ENCODE peak calls at places on chromosome 14, in six cellular contexts. One of them, this sample, is unnamed.

GRCh38 chr14:74522740-74523139 is 29.2 kb downstream of the ISCA2 start:
- DNase-seq in ovary: no peak
- DNase-seq in endothelial cell of umbilical vein: no peak
- DNase-seq in suprapubic skin: no peak
- DNase-seq in Peyer's patch: no peak
- DNase-seq in A549: no peak
- DNase-seq in this sample: no peak

GRCh38 chr14:71933026-71933587 is 878 bp downstream of the RGS6 start:
- DNase-seq in ovary: no peak
- DNase-seq in endothelial cell of umbilical vein: no peak
- DNase-seq in suprapubic skin: no peak
- DNase-seq in Peyer's patch: no peak
- DNase-seq in A549: no peak
- DNase-seq in this sample: peak; percentile 50

GRCh38 chr14:89578048-89578619 is 161.1 kb upstream of the FOXN3 start:
- DNase-seq in ovary: no peak
- DNase-seq in endothelial cell of umbilical vein: no peak
- DNase-seq in suprapubic skin: no peak
- DNase-seq in Peyer's patch: no peak
- DNase-seq in A549: no peak
- DNase-seq in this sample: no peak

GRCh38 chr14:105281354-105282097 is 19.3 kb downstream of the BRF1 start:
- DNase-seq in ovary: no peak
- DNase-seq in endothelial cell of umbilical vein: peak; percentile 61
- DNase-seq in suprapubic skin: no peak
- DNase-seq in Peyer's patch: no peak
- DNase-seq in A549: peak; percentile 76
- DNase-seq in this sample: peak; percentile 62

GRCh38 chr14:22556021-22556989 is 32.7 kb downstream of the DAD1 start:
- DNase-seq in ovary: peak; percentile 45
- DNase-seq in endothelial cell of umbilical vein: peak; percentile 52
- DNase-seq in suprapubic skin: peak; percentile 84
- DNase-seq in Peyer's patch: peak; percentile 70
- DNase-seq in A549: no peak
- DNase-seq in this sample: peak; percentile 53

GRCh38 chr14:39566795-39567194 is 134.6 kb upstream of the FBXO33 start:
- DNase-seq in ovary: no peak
- DNase-seq in endothelial cell of umbilical vein: no peak
- DNase-seq in suprapubic skin: no peak
- DNase-seq in Peyer's patch: no peak
- DNase-seq in A549: no peak
- DNase-seq in this sample: no peak

GRCh38 chr14:89425931-89426330 is 8.9 kb upstream of the FOXN3 start:
- DNase-seq in ovary: no peak
- DNase-seq in endothelial cell of umbilical vein: peak; percentile 55
- DNase-seq in suprapubic skin: no peak
- DNase-seq in Peyer's patch: no peak
- DNase-seq in A549: no peak
- DNase-seq in this sample: no peak

GRCh38 chr14:33675415-33676130 is 275.3 kb downstream of the EGLN3 start:
- DNase-seq in ovary: no peak
- DNase-seq in endothelial cell of umbilical vein: no peak
- DNase-seq in suprapubic skin: no peak
- DNase-seq in Peyer's patch: no peak
- DNase-seq in A549: no peak
- DNase-seq in this sample: no peak

GRCh38 chr14:103000291-103000921 is 56.9 kb downstream of the CDC42BPB start:
- DNase-seq in ovary: no peak
- DNase-seq in endothelial cell of umbilical vein: no peak
- DNase-seq in suprapubic skin: no peak
- DNase-seq in Peyer's patch: no peak
- DNase-seq in A549: no peak
- DNase-seq in this sample: peak; percentile 94

GRCh38 chr14:96509457-96510090 is 7.4 kb downstream of the PAPOLA start:
- DNase-seq in ovary: no peak
- DNase-seq in endothelial cell of umbilical vein: no peak
- DNase-seq in suprapubic skin: no peak
- DNase-seq in Peyer's patch: no peak
- DNase-seq in A549: no peak
- DNase-seq in this sample: no peak

GRCh38 chr14:104138891-104139459 is 588 bp downstream of the KIF26A start:
- DNase-seq in ovary: peak; percentile 33
- DNase-seq in endothelial cell of umbilical vein: no peak
- DNase-seq in suprapubic skin: peak; percentile 78
- DNase-seq in Peyer's patch: peak; percentile 47
- DNase-seq in A549: no peak
- DNase-seq in this sample: no peak

GRCh38 chr14:39233680-39234326 is at the start of gene MIA2:
- DNase-seq in ovary: no peak
- DNase-seq in endothelial cell of umbilical vein: no peak
- DNase-seq in suprapubic skin: no peak
- DNase-seq in Peyer's patch: no peak
- DNase-seq in A549: no peak
- DNase-seq in this sample: no peak

GRCh38 chr14:35336171-35337073 is 44.2 kb downstream of the PSMA6 start:
- DNase-seq in ovary: peak; percentile 98
- DNase-seq in endothelial cell of umbilical vein: peak; percentile 86
- DNase-seq in suprapubic skin: peak; percentile 92
- DNase-seq in Peyer's patch: peak; percentile 92
- DNase-seq in A549: peak; percentile 98
- DNase-seq in this sample: peak; percentile 33

GRCh38 chr14:105919458-105920150 is 393.2 kb downstream of the TMEM121 start:
- DNase-seq in ovary: no peak
- DNase-seq in endothelial cell of umbilical vein: no peak
- DNase-seq in suprapubic skin: no peak
- DNase-seq in Peyer's patch: peak; percentile 35
- DNase-seq in A549: no peak
- DNase-seq in this sample: no peak

GRCh38 chr14:54427914-54428313 is 13.3 kb downstream of the CNIH1 start:
- DNase-seq in ovary: no peak
- DNase-seq in endothelial cell of umbilical vein: no peak
- DNase-seq in suprapubic skin: no peak
- DNase-seq in Peyer's patch: no peak
- DNase-seq in A549: no peak
- DNase-seq in this sample: no peak

GRCh38 chr14:64628940-64629403 is 75.3 kb upstream of the PLEKHG3 start:
- DNase-seq in ovary: no peak
- DNase-seq in endothelial cell of umbilical vein: no peak
- DNase-seq in suprapubic skin: no peak
- DNase-seq in Peyer's patch: no peak
- DNase-seq in A549: peak; percentile 94
- DNase-seq in this sample: no peak

GRCh38 chr14:105255021-105255507 is 6.7 kb downstream of the BTBD6 start:
- DNase-seq in ovary: no peak
- DNase-seq in endothelial cell of umbilical vein: no peak
- DNase-seq in suprapubic skin: no peak
- DNase-seq in Peyer's patch: no peak
- DNase-seq in A549: no peak
- DNase-seq in this sample: no peak

GRCh38 chr14:92493492-92493891 is 20.1 kb upstream of the RIN3 start:
- DNase-seq in ovary: no peak
- DNase-seq in endothelial cell of umbilical vein: no peak
- DNase-seq in suprapubic skin: no peak
- DNase-seq in Peyer's patch: no peak
- DNase-seq in A549: no peak
- DNase-seq in this sample: no peak

GRCh38 chr14:38207830-38208815 is at the start of gene SSTR1:
- DNase-seq in ovary: no peak
- DNase-seq in endothelial cell of umbilical vein: peak; percentile 36
- DNase-seq in suprapubic skin: no peak
- DNase-seq in Peyer's patch: peak; percentile 92
- DNase-seq in A549: no peak
- DNase-seq in this sample: no peak

GRCh38 chr14:62629070-62629580 is 416.1 kb downstream of the KCNH5 start:
- DNase-seq in ovary: no peak
- DNase-seq in endothelial cell of umbilical vein: no peak
- DNase-seq in suprapubic skin: no peak
- DNase-seq in Peyer's patch: no peak
- DNase-seq in A549: no peak
- DNase-seq in this sample: no peak

GRCh38 chr14:22433059-22433458 is 156.0 kb downstream of the DAD1 start:
- DNase-seq in ovary: no peak
- DNase-seq in endothelial cell of umbilical vein: no peak
- DNase-seq in suprapubic skin: no peak
- DNase-seq in Peyer's patch: no peak
- DNase-seq in A549: no peak
- DNase-seq in this sample: no peak

GRCh38 chr14:75435473-75435872 is 7.7 kb downstream of the JDP2 start:
- DNase-seq in ovary: no peak
- DNase-seq in endothelial cell of umbilical vein: no peak
- DNase-seq in suprapubic skin: peak; percentile 21
- DNase-seq in Peyer's patch: no peak
- DNase-seq in A549: no peak
- DNase-seq in this sample: no peak

GRCh38 chr14:88492272-88493089 is 62.3 kb downstream of the PTPN21 start:
- DNase-seq in ovary: peak; percentile 73
- DNase-seq in endothelial cell of umbilical vein: peak; percentile 72
- DNase-seq in suprapubic skin: peak; percentile 81
- DNase-seq in Peyer's patch: peak; percentile 62
- DNase-seq in A549: peak; percentile 79
- DNase-seq in this sample: peak; percentile 69

GRCh38 chr14:57066887-57067513 is 201.7 kb downstream of the EXOC5 start:
- DNase-seq in ovary: peak; percentile 18
- DNase-seq in endothelial cell of umbilical vein: peak; percentile 37
- DNase-seq in suprapubic skin: no peak
- DNase-seq in Peyer's patch: peak; percentile 59
- DNase-seq in A549: peak; percentile 52
- DNase-seq in this sample: peak; percentile 61

GRCh38 chr14:100445436-100446088 is 122.4 kb downstream of the SLC25A47 start:
- DNase-seq in ovary: no peak
- DNase-seq in endothelial cell of umbilical vein: no peak
- DNase-seq in suprapubic skin: no peak
- DNase-seq in Peyer's patch: no peak
- DNase-seq in A549: no peak
- DNase-seq in this sample: no peak
- TF ChIP-seq POLR2A in ovary: no peak
- TF ChIP-seq POLR2A in endothelial cell of umbilical vein: no peak
- TF ChIP-seq POLR2A in suprapubic skin: no peak
- TF ChIP-seq POLR2A in Peyer's patch: no peak
- TF ChIP-seq POLR2A in A549: no peak
- TF ChIP-seq POLR2A in this sample: no peak

GRCh38 chr14:70655110-70655826 is 13.6 kb downstream of the TTC9 start:
- DNase-seq in ovary: no peak
- DNase-seq in endothelial cell of umbilical vein: peak; percentile 1
- DNase-seq in suprapubic skin: no peak
- DNase-seq in Peyer's patch: no peak
- DNase-seq in A549: no peak
- DNase-seq in this sample: no peak
- TF ChIP-seq POLR2A in ovary: no peak
- TF ChIP-seq POLR2A in endothelial cell of umbilical vein: no peak
- TF ChIP-seq POLR2A in suprapubic skin: no peak
- TF ChIP-seq POLR2A in Peyer's patch: no peak
- TF ChIP-seq POLR2A in A549: no peak
- TF ChIP-seq POLR2A in this sample: no peak

GRCh38 chr14:51989293-51990234 is at the start of gene RTRAF:
- DNase-seq in ovary: peak; percentile 93
- DNase-seq in endothelial cell of umbilical vein: peak; percentile 97
- DNase-seq in suprapubic skin: peak; percentile 95
- DNase-seq in Peyer's patch: peak; percentile 96
- DNase-seq in A549: peak; percentile 94
- DNase-seq in this sample: peak; percentile 96
- TF ChIP-seq POLR2A in ovary: peak; percentile 70
- TF ChIP-seq POLR2A in endothelial cell of umbilical vein: peak; percentile 84
- TF ChIP-seq POLR2A in suprapubic skin: peak; percentile 78
- TF ChIP-seq POLR2A in Peyer's patch: peak; percentile 66
- TF ChIP-seq POLR2A in A549: peak; percentile 78
- TF ChIP-seq POLR2A in this sample: peak; percentile 89

DNA sequence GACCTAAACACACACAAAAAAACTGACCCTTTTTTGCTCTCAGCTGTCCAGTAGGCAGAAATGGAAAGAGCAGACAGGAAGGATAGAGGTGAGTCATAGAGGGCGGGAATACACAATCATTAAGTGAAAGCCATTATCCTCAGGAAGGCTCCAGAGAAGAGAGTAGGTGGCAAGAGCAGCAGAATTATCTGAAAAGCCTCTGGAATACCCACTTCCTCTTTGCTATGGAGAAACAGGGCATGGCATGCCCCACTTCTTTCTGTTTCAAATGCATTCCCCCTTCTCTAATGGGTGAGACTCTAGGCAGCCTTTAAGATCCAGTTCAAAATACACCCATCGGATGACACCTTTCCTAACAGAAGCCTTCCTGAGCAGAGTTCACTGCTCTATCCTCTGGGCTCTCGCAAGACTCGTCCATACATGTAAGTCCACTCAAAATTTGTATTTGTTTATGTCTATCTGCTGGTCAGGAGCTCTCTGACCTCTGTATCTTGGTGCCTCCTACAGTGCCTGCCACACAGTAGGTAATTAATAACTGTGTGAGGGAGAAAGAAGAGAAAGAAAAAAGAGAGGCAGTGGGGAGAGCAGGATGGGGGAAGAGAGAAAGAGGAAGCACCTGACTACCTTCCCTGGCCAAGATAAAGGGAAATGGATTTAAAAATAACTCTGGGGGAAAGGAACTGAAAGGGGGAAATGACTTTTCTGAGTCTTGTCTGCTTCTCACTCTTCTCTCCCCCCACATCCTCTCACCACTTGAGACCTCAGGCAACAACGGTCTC is 8.5 kb downstream of the KLHL33 start:
- DNase-seq in ovary: no peak
- DNase-seq in endothelial cell of umbilical vein: peak; percentile 72
- DNase-seq in suprapubic skin: no peak
- DNase-seq in Peyer's patch: no peak
- DNase-seq in A549: peak; percentile 20
- DNase-seq in this sample: no peak
- TF ChIP-seq POLR2A in ovary: no peak
- TF ChIP-seq POLR2A in endothelial cell of umbilical vein: no peak
- TF ChIP-seq POLR2A in suprapubic skin: no peak
- TF ChIP-seq POLR2A in Peyer's patch: no peak
- TF ChIP-seq POLR2A in A549: no peak
- TF ChIP-seq POLR2A in this sample: no peak

This sample was measured in erythroblast.